ENCODE peak calls at places on chromosome 13, in four cellular contexts. F is HepG2, H is HCT116, Z is K562. O is an unnamed sample. For H3K4me1, the result is how much of the 10 kb centered on the place peaks cover.

GRCh38 chr13:61086052-61086451 is 329.6 kb downstream of the PCDH20 start:
- DNase-seq in F (no peak), H (no peak), Z (no peak), O (no peak)

GRCh38 chr13:32837973-32838940 is 178.0 kb upstream of the KL start:
- DNase-seq in F (no peak), H (no peak), Z (no peak), O (no peak)

GRCh38 chr13:35994131-35994966 is 136.8 kb downstream of the DCLK1 start:
- DNase-seq in F (no peak), H (no peak), Z (no peak), O (no peak)

GRCh38 chr13:98508280-98509074 is 68.4 kb downstream of the STK24 start:
- DNase-seq in F (peak), H (peak), Z (no peak), O (no peak)

GRCh38 chr13:31012285-31013024 is 80.0 kb downstream of the TEX26 start:
- DNase-seq in F (peak), H (no peak), Z (no peak), O (no peak)

GRCh38 chr13:42876270-42876714 is 94.9 kb downstream of the FAM216B start:
- DNase-seq in F (no peak), H (no peak), Z (no peak), O (no peak)

GRCh38 chr13:113654591-113655357 is 3.2 kb downstream of the ATP4B start:
- DNase-seq in F (no peak), H (no peak), Z (no peak), O (no peak)

GRCh38 chr13:30371649-30372265 is 50.5 kb upstream of the UBE2L5 start:
- DNase-seq in F (peak), H (peak), Z (peak), O (no peak)

GRCh38 chr13:76533251-76533650 is 353.0 kb downstream of the KCTD12 start:
- DNase-seq in F (no peak), H (no peak), Z (no peak), O (no peak)

GRCh38 chr13:106755542-106755941 is 187.6 kb upstream of the ARGLU1 start:
- DNase-seq in F (no peak), H (no peak), Z (no peak), O (no peak)

GRCh38 chr13:23627419-23627818 is 57.2 kb downstream of the TNFRSF19 start:
- DNase-seq in F (no peak), H (no peak), Z (no peak), O (no peak)

GRCh38 chr13:73661066-73661465 is 473.1 kb downstream of the KLF12 start:
- DNase-seq in F (no peak), H (no peak), Z (no peak), O (no peak)

GRCh38 chr13:38624822-38625221 is 62.1 kb upstream of the FREM2 start:
- DNase-seq in F (no peak), H (no peak), Z (no peak), O (no peak)

GRCh38 chr13:64453831-64454230 is 2776.3 kb downstream of the PCDH9 start:
- DNase-seq in F (no peak), H (no peak), Z (no peak), O (no peak)

GRCh38 chr13:90867336-90867683 is 480.2 kb upstream of the MIR17HG start:
- DNase-seq in F (peak), H (peak), Z (peak), O (peak)

GRCh38 chr13:111906816-111907215 is 160.1 kb upstream of the SOX1 start:
- DNase-seq in F (no peak), H (no peak), Z (no peak), O (no peak)

GRCh38 chr13:32752997-32753606 is 166.8 kb downstream of the PDS5B start:
- DNase-seq in F (no peak), H (no peak), Z (no peak), O (no peak)

GRCh38 chr13:61113140-61113658 is 302.4 kb downstream of the PCDH20 start:
- DNase-seq in F (no peak), H (no peak), Z (no peak), O (no peak)

GRCh38 chr13:44407891-44408290 is 34.3 kb downstream of the SERP2 start:
- DNase-seq in F (no peak), H (no peak), Z (no peak), O (no peak)

GRCh38 chr13:76792680-76793334 is 93.4 kb downstream of the KCTD12 start:
- DNase-seq in F (no peak), H (no peak), Z (no peak), O (no peak)

GRCh38 chr13:108963846-108964600 is 334.6 kb downstream of the MYO16 start:
- DNase-seq in F (no peak), H (no peak), Z (no peak), O (no peak)

GRCh38 chr13:73937420-73937819 is 196.8 kb downstream of the KLF12 start:
- DNase-seq in F (no peak), H (no peak), Z (no peak), O (no peak)

GRCh38 chr13:20891768-20892167 is 10.8 kb downstream of the XPO4 start:
- DNase-seq in F (no peak), H (no peak), Z (no peak), O (no peak)

GRCh38 chr13:71240906-71241305 is 626.1 kb downstream of the DACH1 start:
- DNase-seq in F (no peak), H (no peak), Z (no peak), O (no peak)

GRCh38 chr13:110354715-110355473 is 47.8 kb downstream of the COL4A2 start:
- DNase-seq in F (no peak), H (no peak), Z (peak), O (no peak)

GRCh38 chr13:79966502-79966901 is 374.4 kb downstream of the SPRY2 start:
- DNase-seq in F (no peak), H (no peak), Z (no peak), O (no peak)

GRCh38 chr13:75446874-75447273 is 35.1 kb downstream of the TBC1D4 start:
- DNase-seq in F (no peak), H (no peak), Z (no peak), O (no peak)

GRCh38 chr13:75447493-75447892 is 34.5 kb downstream of the TBC1D4 start:
- DNase-seq in F (no peak), H (no peak), Z (peak), O (no peak)

GRCh38 chr13:75455962-75456361 is 26.0 kb downstream of the TBC1D4 start:
- DNase-seq in F (no peak), H (no peak), Z (no peak), O (no peak)

GRCh38 chr13:75454497-75454896 is 27.5 kb downstream of the TBC1D4 start:
- DNase-seq in F (no peak), H (no peak), Z (no peak), O (no peak)

GRCh38 chr13:75452564-75452963 is 29.4 kb downstream of the TBC1D4 start:
- DNase-seq in F (no peak), H (no peak), Z (no peak), O (no peak)
- TF ChIP-seq TCF7L2 in F (no peak), H (no peak), Z (no peak), O (no peak)

DNA sequence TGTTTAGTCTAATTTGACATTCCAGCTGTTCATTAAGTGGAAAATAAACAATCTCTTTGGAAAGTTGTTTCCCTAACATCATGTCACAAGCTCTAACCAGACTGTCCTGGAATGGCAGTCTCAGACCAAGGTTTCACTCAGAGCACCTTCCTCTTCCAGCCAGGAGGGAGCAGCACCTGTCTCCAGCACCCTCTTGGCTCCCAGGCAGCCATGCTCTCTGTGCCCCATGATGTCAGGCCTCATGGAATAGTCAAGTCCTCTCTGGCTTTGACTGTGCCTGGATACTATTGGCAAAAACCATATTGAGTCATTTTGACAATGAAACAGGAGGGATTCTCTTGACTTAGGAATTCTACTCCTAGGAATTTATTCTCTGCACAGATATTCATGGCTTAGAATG is 171.4 kb downstream of the OXGR1 start:
- DNase-seq in F (peak), H (peak), Z (peak), O (no peak)
- TF ChIP-seq SIN3A in F (no peak), H (no peak), Z (no peak), O (no peak)

GRCh38 chr13:40589285-40590109 is 76.9 kb downstream of the FOXO1 start:
- DNase-seq in F (peak), H (no peak), Z (no peak), O (no peak)
- H3K4me1 ChIP-seq in F (half or more), H (under half), Z (under half), O (under half)

GRCh38 chr13:66405908-66406802 is 824.0 kb downstream of the PCDH9 start:
- DNase-seq in F (no peak), H (no peak), Z (no peak), O (peak)
- TF ChIP-seq TCF7L2 in F (no peak), H (no peak), Z (no peak), O (peak)

GRCh38 chr13:45833663-45834062 is 17.9 kb downstream of the SIAH3 start:
- DNase-seq in F (no peak), H (peak), Z (no peak), O (no peak)
- TF ChIP-seq SIN3A in F (no peak), H (no peak), Z (no peak), O (no peak)